ENCODE peak calls at places on chromosomes 1 and 21, in four cellular contexts. One of them, this sample, is unnamed.
A peak's percentile ranks its signal among the peaks of the same experiment; 100 is the strongest.

GRCh38 chr21:33685613-33686197 is 43.4 kb downstream of the ITSN1 start:
- DNase-seq in GM03348: peak; percentile 51
- DNase-seq in CD8-positive, alpha-beta memory T cell: no peak
- DNase-seq in Karpas-422: no peak
- DNase-seq in this sample: no peak

GRCh38 chr1:19088717-19089442 is 121.2 kb downstream of the UBR4 start:
- DNase-seq in GM03348: no peak
- DNase-seq in CD8-positive, alpha-beta memory T cell: no peak
- DNase-seq in Karpas-422: no peak
- DNase-seq in this sample: no peak

GRCh38 chr1:156640842-156641706 is 843 bp upstream of the BCAN start:
- DNase-seq in GM03348: no peak
- DNase-seq in CD8-positive, alpha-beta memory T cell: no peak
- DNase-seq in Karpas-422: no peak
- DNase-seq in this sample: no peak

GRCh38 chr1:245255783-245256182 is 101.0 kb downstream of the KIF26B start:
- DNase-seq in GM03348: no peak
- DNase-seq in CD8-positive, alpha-beta memory T cell: no peak
- DNase-seq in Karpas-422: no peak
- DNase-seq in this sample: no peak

GRCh38 chr1:23865543-23865930 is 2.6 kb downstream of the FUCA1 start:
- DNase-seq in GM03348: no peak
- DNase-seq in CD8-positive, alpha-beta memory T cell: no peak
- DNase-seq in Karpas-422: no peak
- DNase-seq in this sample: no peak

GRCh38 chr1:41245659-41246058 is 3.6 kb upstream of the SCMH1 start:
- DNase-seq in GM03348: no peak
- DNase-seq in CD8-positive, alpha-beta memory T cell: no peak
- DNase-seq in Karpas-422: no peak
- DNase-seq in this sample: no peak

GRCh38 chr1:167594827-167595226 is 35.2 kb upstream of the RCSD1 start:
- DNase-seq in GM03348: no peak
- DNase-seq in CD8-positive, alpha-beta memory T cell: no peak
- DNase-seq in Karpas-422: no peak
- DNase-seq in this sample: no peak

GRCh38 chr1:119713538-119714456 is 2.1 kb downstream of the PHGDH start:
- DNase-seq in GM03348: peak; percentile 52
- DNase-seq in CD8-positive, alpha-beta memory T cell: no peak
- DNase-seq in Karpas-422: no peak
- DNase-seq in this sample: no peak

GRCh38 chr1:197021716-197022115 is 44.4 kb downstream of the CFHR5 start:
- DNase-seq in GM03348: no peak
- DNase-seq in CD8-positive, alpha-beta memory T cell: no peak
- DNase-seq in Karpas-422: no peak
- DNase-seq in this sample: no peak

GRCh38 chr1:93615201-93616150 is 66.2 kb downstream of the BCAR3 start:
- DNase-seq in GM03348: peak; percentile 73
- DNase-seq in CD8-positive, alpha-beta memory T cell: no peak
- DNase-seq in Karpas-422: no peak
- DNase-seq in this sample: no peak

GRCh38 chr1:86955678-86956077 is 41.2 kb downstream of the HS2ST1 start:
- DNase-seq in GM03348: no peak
- DNase-seq in CD8-positive, alpha-beta memory T cell: no peak
- DNase-seq in Karpas-422: no peak
- DNase-seq in this sample: no peak

GRCh38 chr1:17119076-17119743 is at the start of gene PADI2:
- DNase-seq in GM03348: peak; percentile 91
- DNase-seq in CD8-positive, alpha-beta memory T cell: peak; percentile 5
- DNase-seq in Karpas-422: peak; percentile 83
- DNase-seq in this sample: peak; percentile 22

GRCh38 chr1:41783189-41783639 is 135.5 kb downstream of the HIVEP3 start:
- DNase-seq in GM03348: peak; percentile 87
- DNase-seq in CD8-positive, alpha-beta memory T cell: no peak
- DNase-seq in Karpas-422: no peak
- DNase-seq in this sample: no peak

GRCh38 chr21:44337428-44337827 is 1.8 kb downstream of the CFAP410 start:
- DNase-seq in GM03348: no peak
- DNase-seq in CD8-positive, alpha-beta memory T cell: no peak
- DNase-seq in Karpas-422: no peak
- DNase-seq in this sample: no peak

GRCh38 chr1:47534417-47534816 is 96.6 kb downstream of the FOXD2 start:
- DNase-seq in GM03348: peak; percentile 44
- DNase-seq in CD8-positive, alpha-beta memory T cell: no peak
- DNase-seq in Karpas-422: no peak
- DNase-seq in this sample: no peak

GRCh38 chr1:119080586-119080985 is 59.9 kb downstream of the WARS2 start:
- DNase-seq in GM03348: peak; percentile 84
- DNase-seq in CD8-positive, alpha-beta memory T cell: no peak
- DNase-seq in Karpas-422: no peak
- DNase-seq in this sample: no peak

GRCh38 chr1:230422221-230422981 is 3.7 kb downstream of the PGBD5 start:
- DNase-seq in GM03348: no peak
- DNase-seq in CD8-positive, alpha-beta memory T cell: no peak
- DNase-seq in Karpas-422: no peak
- DNase-seq in this sample: no peak

GRCh38 chr1:67273591-67273990 is 34.1 kb upstream of the IL12RB2 start:
- DNase-seq in GM03348: no peak
- DNase-seq in CD8-positive, alpha-beta memory T cell: no peak
- DNase-seq in Karpas-422: no peak
- DNase-seq in this sample: no peak

GRCh38 chr1:114035304-114035700 is 56.0 kb downstream of the OLFML3 start:
- DNase-seq in GM03348: no peak
- DNase-seq in CD8-positive, alpha-beta memory T cell: no peak
- DNase-seq in Karpas-422: no peak
- DNase-seq in this sample: no peak

GRCh38 chr1:110308247-110308646 is 30.9 kb upstream of the RBM15 start:
- DNase-seq in GM03348: peak; percentile 84
- DNase-seq in CD8-positive, alpha-beta memory T cell: no peak
- DNase-seq in Karpas-422: no peak
- DNase-seq in this sample: no peak

GRCh38 chr1:238621405-238621804 is 730.7 kb upstream of the ZP4 start:
- DNase-seq in GM03348: no peak
- DNase-seq in CD8-positive, alpha-beta memory T cell: no peak
- DNase-seq in Karpas-422: no peak
- DNase-seq in this sample: no peak

GRCh38 chr1:234970731-234971476 is 157.7 kb downstream of the TOMM20 start:
- DNase-seq in GM03348: peak; percentile 88
- DNase-seq in CD8-positive, alpha-beta memory T cell: no peak
- DNase-seq in Karpas-422: no peak
- DNase-seq in this sample: no peak

GRCh38 chr1:146021622-146022402 is at the start of gene HJV:
- DNase-seq in GM03348: no peak
- DNase-seq in CD8-positive, alpha-beta memory T cell: no peak
- DNase-seq in Karpas-422: no peak
- DNase-seq in this sample: no peak

GRCh38 chr1:217153361-217153760 is 430.1 kb upstream of the ESRRG start:
- DNase-seq in GM03348: no peak
- DNase-seq in CD8-positive, alpha-beta memory T cell: no peak
- DNase-seq in Karpas-422: no peak
- DNase-seq in this sample: no peak

GRCh38 chr1:207711285-207711684 is 40.6 kb upstream of the CD46 start:
- DNase-seq in GM03348: no peak
- DNase-seq in CD8-positive, alpha-beta memory T cell: no peak
- DNase-seq in Karpas-422: peak; percentile 28
- DNase-seq in this sample: no peak

GRCh38 chr1:53343831-53344668 is 16.2 kb upstream of the LRP8 start:
- DNase-seq in GM03348: peak; percentile 49
- DNase-seq in CD8-positive, alpha-beta memory T cell: no peak
- DNase-seq in Karpas-422: no peak
- DNase-seq in this sample: no peak

GRCh38 chr1:165851034-165851658 is 23.7 kb downstream of the UCK2 start:
- DNase-seq in GM03348: no peak
- DNase-seq in CD8-positive, alpha-beta memory T cell: no peak
- DNase-seq in Karpas-422: no peak
- DNase-seq in this sample: no peak

GRCh38 chr1:110055493-110056283 is 14.8 kb downstream of the ALX3 start:
- DNase-seq in GM03348: peak; percentile 76
- DNase-seq in CD8-positive, alpha-beta memory T cell: no peak
- DNase-seq in Karpas-422: no peak
- DNase-seq in this sample: no peak

GRCh38 chr21:35046223-35046690 is 2.8 kb downstream of the RUNX1 start:
- DNase-seq in GM03348: no peak
- DNase-seq in CD8-positive, alpha-beta memory T cell: no peak
- DNase-seq in Karpas-422: no peak
- DNase-seq in this sample: no peak

GRCh38 chr1:205313681-205314308 is 7.8 kb downstream of the NUAK2 start:
- DNase-seq in GM03348: peak; percentile 72
- DNase-seq in CD8-positive, alpha-beta memory T cell: peak; percentile 44
- DNase-seq in Karpas-422: peak; percentile 67
- DNase-seq in this sample: no peak

GRCh38 chr1:46528297-46528955 is 23.0 kb downstream of the KNCN start:
- DNase-seq in GM03348: peak; percentile 65
- DNase-seq in CD8-positive, alpha-beta memory T cell: no peak
- DNase-seq in Karpas-422: no peak
- DNase-seq in this sample: no peak

GRCh38 chr1:31705080-31705866 is 1.5 kb upstream of the COL16A1 start:
- DNase-seq in GM03348: peak; percentile 77
- DNase-seq in CD8-positive, alpha-beta memory T cell: peak; percentile 45
- DNase-seq in Karpas-422: peak; percentile 75
- DNase-seq in this sample: peak; percentile 11

GRCh38 chr1:56068210-56068609 is 511.2 kb downstream of the PLPP3 start:
- DNase-seq in GM03348: no peak
- DNase-seq in CD8-positive, alpha-beta memory T cell: no peak
- DNase-seq in Karpas-422: no peak
- DNase-seq in this sample: no peak

GRCh38 chr1:15820478-15820877 is 13.0 kb upstream of the UQCRHL start:
- DNase-seq in GM03348: peak; percentile 59
- DNase-seq in CD8-positive, alpha-beta memory T cell: no peak
- DNase-seq in Karpas-422: no peak
- DNase-seq in this sample: no peak

GRCh38 chr21:32578107-32578691 is 7.1 kb downstream of the TCP10L start:
- DNase-seq in GM03348: no peak
- DNase-seq in CD8-positive, alpha-beta memory T cell: peak; percentile 17
- DNase-seq in Karpas-422: peak; percentile 70
- DNase-seq in this sample: no peak

GRCh38 chr1:58652351-58653184 is 47.3 kb downstream of the MYSM1 start:
- DNase-seq in GM03348: peak; percentile 83
- DNase-seq in CD8-positive, alpha-beta memory T cell: peak; percentile 41
- DNase-seq in Karpas-422: peak; percentile 89
- DNase-seq in this sample: peak; percentile 29

GRCh38 chr1:204928671-204929486 is 58.2 kb downstream of the NFASC start:
- DNase-seq in GM03348: no peak
- DNase-seq in CD8-positive, alpha-beta memory T cell: no peak
- DNase-seq in Karpas-422: no peak
- DNase-seq in this sample: no peak

GRCh38 chr1:159068877-159069276 is 7.7 kb downstream of the AIM2 start:
- DNase-seq in GM03348: no peak
- DNase-seq in CD8-positive, alpha-beta memory T cell: no peak
- DNase-seq in Karpas-422: no peak
- DNase-seq in this sample: no peak

GRCh38 chr1:223508819-223509218 is 115.6 kb downstream of the CCDC185 start:
- DNase-seq in GM03348: no peak
- DNase-seq in CD8-positive, alpha-beta memory T cell: no peak
- DNase-seq in Karpas-422: no peak
- DNase-seq in this sample: no peak

GRCh38 chr1:235343726-235344125 is 15.4 kb downstream of the GGPS1 start:
- DNase-seq in GM03348: no peak
- DNase-seq in CD8-positive, alpha-beta memory T cell: no peak
- DNase-seq in Karpas-422: no peak
- DNase-seq in this sample: no peak